ENCODE peak calls at places on chromosomes 2 and 18, in five cellular contexts. One of them, this sample, is unnamed.
A peak's percentile ranks its signal among the peaks of the same experiment; 100 is the strongest.

GRCh38 chr18:63207154-63207790 is 112.3 kb downstream of the BCL2 start:
- DNase-seq in GM12864: no peak
- DNase-seq in pancreas: no peak
- DNase-seq in neural progenitor cell: no peak
- DNase-seq in GM23338: no peak
- DNase-seq in this sample: no peak

GRCh38 chr2:84757648-84758047 is 123.2 kb downstream of the TRABD2A start:
- DNase-seq in GM12864: no peak
- DNase-seq in pancreas: no peak
- DNase-seq in neural progenitor cell: no peak
- DNase-seq in GM23338: peak; percentile 35
- DNase-seq in this sample: no peak

GRCh38 chr2:204470178-204470620 is 75.1 kb upstream of the PARD3B start:
- DNase-seq in GM12864: no peak
- DNase-seq in pancreas: no peak
- DNase-seq in neural progenitor cell: no peak
- DNase-seq in GM23338: no peak
- DNase-seq in this sample: no peak

GRCh38 chr2:131105950-131106801 is 1.0 kb downstream of the PLEKHB2 start:
- DNase-seq in GM12864: no peak
- DNase-seq in pancreas: no peak
- DNase-seq in neural progenitor cell: peak; percentile 23
- DNase-seq in GM23338: peak; percentile 30
- DNase-seq in this sample: no peak

GRCh38 chr2:164831887-164832286 is 9.7 kb downstream of the COBLL1 start:
- DNase-seq in GM12864: no peak
- DNase-seq in pancreas: no peak
- DNase-seq in neural progenitor cell: no peak
- DNase-seq in GM23338: no peak
- DNase-seq in this sample: no peak

GRCh38 chr2:65204461-65205230 is 23.0 kb upstream of the ACTR2 start:
- DNase-seq in GM12864: no peak
- DNase-seq in pancreas: no peak
- DNase-seq in neural progenitor cell: no peak
- DNase-seq in GM23338: no peak
- DNase-seq in this sample: no peak

GRCh38 chr2:133977385-133977784 is 276.5 kb upstream of the MGAT5 start:
- DNase-seq in GM12864: no peak
- DNase-seq in pancreas: no peak
- DNase-seq in neural progenitor cell: no peak
- DNase-seq in GM23338: no peak
- DNase-seq in this sample: no peak

GRCh38 chr18:68791801-68792200 is 6.1 kb upstream of the CCDC102B start:
- DNase-seq in GM12864: no peak
- DNase-seq in pancreas: no peak
- DNase-seq in neural progenitor cell: no peak
- DNase-seq in GM23338: no peak
- DNase-seq in this sample: no peak

GRCh38 chr18:13831864-13832508 is 8.0 kb downstream of the MC5R start:
- DNase-seq in GM12864: no peak
- DNase-seq in pancreas: no peak
- DNase-seq in neural progenitor cell: peak; percentile 35
- DNase-seq in GM23338: peak; percentile 72
- DNase-seq in this sample: no peak

GRCh38 chr2:128232965-128233789 is 85.5 kb downstream of the HS6ST1 start:
- DNase-seq in GM12864: peak; percentile 39
- DNase-seq in pancreas: peak; percentile 96
- DNase-seq in neural progenitor cell: peak; percentile 92
- DNase-seq in GM23338: peak; percentile 94
- DNase-seq in this sample: peak; percentile 83

GRCh38 chr18:12839526-12840196 is 44.4 kb downstream of the PTPN2 start:
- DNase-seq in GM12864: peak; percentile 68
- DNase-seq in pancreas: no peak
- DNase-seq in neural progenitor cell: no peak
- DNase-seq in GM23338: no peak
- DNase-seq in this sample: no peak

GRCh38 chr2:34105015-34105767 is 506.1 kb upstream of the FAM98A start:
- DNase-seq in GM12864: no peak
- DNase-seq in pancreas: no peak
- DNase-seq in neural progenitor cell: no peak
- DNase-seq in GM23338: no peak
- DNase-seq in this sample: no peak

GRCh38 chr2:8441371-8441770 is 240.5 kb upstream of the ID2 start:
- DNase-seq in GM12864: no peak
- DNase-seq in pancreas: no peak
- DNase-seq in neural progenitor cell: no peak
- DNase-seq in GM23338: no peak
- DNase-seq in this sample: no peak

GRCh38 chr18:45837283-45838070 is 12.0 kb downstream of the SIGLEC15 start:
- DNase-seq in GM12864: no peak
- DNase-seq in pancreas: no peak
- DNase-seq in neural progenitor cell: peak; percentile 88
- DNase-seq in GM23338: peak; percentile 89
- DNase-seq in this sample: peak; percentile 53

GRCh38 chr2:222982010-222982908 is 69.7 kb upstream of the KCNE4 start:
- DNase-seq in GM12864: no peak
- DNase-seq in pancreas: no peak
- DNase-seq in neural progenitor cell: peak; percentile 55
- DNase-seq in GM23338: peak; percentile 42
- DNase-seq in this sample: no peak

GRCh38 chr2:103739216-103739615 is 977.4 kb downstream of the TMEM182 start:
- DNase-seq in GM12864: no peak
- DNase-seq in pancreas: no peak
- DNase-seq in neural progenitor cell: no peak
- DNase-seq in GM23338: no peak
- DNase-seq in this sample: no peak

GRCh38 chr2:150644298-150645067 is 157.0 kb upstream of the RND3 start:
- DNase-seq in GM12864: no peak
- DNase-seq in pancreas: no peak
- DNase-seq in neural progenitor cell: no peak
- DNase-seq in GM23338: no peak
- DNase-seq in this sample: no peak

GRCh38 chr2:181776336-181776735 is 96.0 kb upstream of the NEUROD1 start:
- DNase-seq in GM12864: no peak
- DNase-seq in pancreas: no peak
- DNase-seq in neural progenitor cell: no peak
- DNase-seq in GM23338: no peak
- DNase-seq in this sample: no peak

GRCh38 chr2:233929352-233929843 is 12.2 kb downstream of the TRPM8 start:
- DNase-seq in GM12864: no peak
- DNase-seq in pancreas: no peak
- DNase-seq in neural progenitor cell: no peak
- DNase-seq in GM23338: peak; percentile 57
- DNase-seq in this sample: no peak

GRCh38 chr2:233926806-233927205 is 9.6 kb downstream of the TRPM8 start:
- DNase-seq in GM12864: no peak
- DNase-seq in pancreas: no peak
- DNase-seq in neural progenitor cell: no peak
- DNase-seq in GM23338: no peak
- DNase-seq in this sample: no peak

GRCh38 chr2:233934524-233934923 is 17.4 kb downstream of the TRPM8 start:
- DNase-seq in GM12864: no peak
- DNase-seq in pancreas: no peak
- DNase-seq in neural progenitor cell: no peak
- DNase-seq in GM23338: no peak
- DNase-seq in this sample: no peak

GRCh38 chr2:233925402-233925801 is 8.2 kb downstream of the TRPM8 start:
- DNase-seq in GM12864: no peak
- DNase-seq in pancreas: no peak
- DNase-seq in neural progenitor cell: no peak
- DNase-seq in GM23338: no peak
- DNase-seq in this sample: no peak

DNA sequence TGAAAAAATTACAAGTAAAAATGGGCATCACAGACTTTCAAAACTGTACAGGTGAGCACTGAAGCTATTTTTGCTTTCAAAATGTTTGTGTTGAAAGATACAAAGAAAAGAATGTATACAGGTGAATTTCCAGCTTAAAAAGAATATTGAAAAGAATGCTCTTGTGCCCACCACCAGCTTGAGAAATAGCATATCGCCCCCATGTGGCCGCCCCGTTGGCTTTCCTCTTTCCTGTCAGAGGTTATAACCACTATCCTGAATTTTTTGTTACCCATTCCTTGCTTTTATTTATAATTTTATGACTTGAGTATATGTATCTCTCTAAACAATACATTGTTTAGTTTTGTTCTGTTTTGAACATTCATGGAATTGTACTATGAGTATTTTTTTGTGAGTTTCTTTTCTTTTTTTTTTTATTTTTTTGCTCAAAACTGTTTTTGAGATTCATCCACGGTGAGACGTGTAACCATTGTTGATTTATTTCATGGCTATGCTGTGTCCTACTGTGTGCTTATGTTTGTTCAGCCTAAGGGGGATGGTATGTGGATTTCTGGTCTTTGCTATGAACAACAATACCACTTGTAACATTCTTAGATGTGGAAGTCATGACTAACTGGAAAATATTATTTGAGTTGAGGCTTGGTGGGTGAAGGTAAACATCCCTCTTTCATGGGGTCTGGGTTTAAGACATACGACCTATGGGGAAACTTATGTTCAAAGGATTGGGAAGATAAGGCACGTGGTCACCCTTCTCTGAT is 11.6 kb downstream of the TRPM8 start:
- DNase-seq in GM12864: no peak
- DNase-seq in pancreas: no peak
- DNase-seq in neural progenitor cell: peak; percentile 70
- DNase-seq in GM23338: peak; percentile 76
- DNase-seq in this sample: peak; percentile 43
- TF ChIP-seq CTCF in GM12864: peak; percentile 42
- TF ChIP-seq CTCF in pancreas: peak; percentile 13
- TF ChIP-seq CTCF in neural progenitor cell: peak; percentile 87
- TF ChIP-seq CTCF in GM23338: peak; percentile 87
- TF ChIP-seq CTCF in this sample: peak; percentile 73

GRCh38 chr2:173752152-173752551 is 213.0 kb downstream of the SP3 start:
- DNase-seq in GM12864: no peak
- DNase-seq in pancreas: no peak
- DNase-seq in neural progenitor cell: no peak
- DNase-seq in GM23338: no peak
- DNase-seq in this sample: no peak

GRCh38 chr2:173749315-173749714 is 215.9 kb downstream of the SP3 start:
- DNase-seq in GM12864: no peak
- DNase-seq in pancreas: no peak
- DNase-seq in neural progenitor cell: peak; percentile 29
- DNase-seq in GM23338: no peak
- DNase-seq in this sample: no peak

GRCh38 chr2:173750831-173751230 is 214.3 kb downstream of the SP3 start:
- DNase-seq in GM12864: no peak
- DNase-seq in pancreas: no peak
- DNase-seq in neural progenitor cell: no peak
- DNase-seq in GM23338: no peak
- DNase-seq in this sample: no peak

GRCh38 chr2:173751245-173751975 is 213.8 kb downstream of the SP3 start:
- DNase-seq in GM12864: no peak
- DNase-seq in pancreas: no peak
- DNase-seq in neural progenitor cell: peak; percentile 51
- DNase-seq in GM23338: peak; percentile 64
- DNase-seq in this sample: no peak

GRCh38 chr2:173750332-173750731 is 214.8 kb downstream of the SP3 start:
- DNase-seq in GM12864: no peak
- DNase-seq in pancreas: no peak
- DNase-seq in neural progenitor cell: peak; percentile 78
- DNase-seq in GM23338: peak; percentile 82
- DNase-seq in this sample: no peak
- TF ChIP-seq CTCF in GM12864: no peak
- TF ChIP-seq CTCF in pancreas: no peak
- TF ChIP-seq CTCF in neural progenitor cell: peak; percentile 16
- TF ChIP-seq CTCF in GM23338: no peak
- TF ChIP-seq CTCF in this sample: no peak

GRCh38 chr2:102301867-102302362 is 9.4 kb upstream of the IL1RL1 start:
- DNase-seq in GM12864: peak; percentile 33
- DNase-seq in pancreas: no peak
- DNase-seq in neural progenitor cell: peak; percentile 80
- DNase-seq in GM23338: peak; percentile 86
- DNase-seq in this sample: peak; percentile 5
- TF ChIP-seq CTCF in GM12864: peak; percentile 69
- TF ChIP-seq CTCF in pancreas: no peak
- TF ChIP-seq CTCF in neural progenitor cell: peak; percentile 63
- TF ChIP-seq CTCF in GM23338: peak; percentile 61
- TF ChIP-seq CTCF in this sample: peak; percentile 35

DNA sequence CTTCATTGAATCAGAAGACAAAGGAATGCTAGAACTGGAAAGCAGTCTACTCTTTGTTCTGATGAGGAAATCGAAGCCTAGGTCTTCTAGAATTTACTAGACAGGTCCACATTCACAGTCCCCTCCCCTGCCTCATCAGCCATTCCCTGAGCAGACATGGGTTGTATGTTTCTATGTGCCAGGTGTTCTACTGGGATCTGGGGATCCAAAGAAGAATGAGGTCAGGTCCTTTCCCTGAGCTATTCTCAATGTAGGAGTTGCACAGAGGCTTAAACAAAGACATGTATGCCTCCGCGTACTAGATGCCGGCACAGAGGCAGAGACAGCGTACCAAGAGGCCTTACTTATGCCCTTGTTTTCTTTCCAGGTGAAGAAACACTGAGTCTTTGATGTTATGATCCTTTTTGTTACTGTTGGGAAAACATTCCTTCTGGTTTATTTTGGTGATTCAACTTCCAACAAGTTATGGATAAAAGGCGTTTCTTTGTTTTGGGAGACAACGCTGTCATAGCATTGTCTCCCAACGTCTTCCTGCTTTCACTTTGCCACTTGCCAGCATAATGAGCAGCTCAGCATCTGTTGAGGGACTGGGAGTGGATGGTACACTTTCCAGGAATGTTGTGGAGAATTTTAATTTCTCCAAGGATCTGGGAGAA is 174.4 kb downstream of the ALPK2 start:
- DNase-seq in GM12864: no peak
- DNase-seq in pancreas: no peak
- DNase-seq in neural progenitor cell: no peak
- DNase-seq in GM23338: no peak
- DNase-seq in this sample: no peak
- TF ChIP-seq CTCF in GM12864: no peak
- TF ChIP-seq CTCF in pancreas: no peak
- TF ChIP-seq CTCF in neural progenitor cell: no peak
- TF ChIP-seq CTCF in GM23338: no peak
- TF ChIP-seq CTCF in this sample: no peak

DNA sequence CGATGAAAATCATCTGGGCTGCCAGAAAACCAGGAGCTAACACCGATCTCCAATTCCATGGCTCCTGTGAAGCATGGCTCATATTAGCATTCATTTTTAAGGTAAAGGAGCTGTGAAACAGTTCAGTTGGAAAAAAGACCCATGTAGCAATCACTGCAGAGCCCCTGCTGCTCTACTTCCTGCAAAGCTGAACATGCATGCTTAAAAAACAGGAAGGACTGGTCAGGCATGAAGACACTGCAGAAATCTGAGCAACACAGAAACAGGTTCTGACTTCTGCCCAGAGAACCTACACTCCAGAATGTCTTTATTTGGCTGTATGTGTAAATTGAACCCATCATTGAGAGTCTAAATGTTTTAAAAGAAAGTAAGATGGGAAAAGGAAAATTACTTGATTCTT is 950.6 kb downstream of the DCDC2C start:
- DNase-seq in GM12864: no peak
- DNase-seq in pancreas: no peak
- DNase-seq in neural progenitor cell: no peak
- DNase-seq in GM23338: no peak
- DNase-seq in this sample: no peak
- TF ChIP-seq CTCF in GM12864: no peak
- TF ChIP-seq CTCF in pancreas: no peak
- TF ChIP-seq CTCF in neural progenitor cell: no peak
- TF ChIP-seq CTCF in GM23338: no peak
- TF ChIP-seq CTCF in this sample: no peak

GRCh38 chr18:25351773-25352628 is at the start of gene ZNF521:
- DNase-seq in GM12864: no peak
- DNase-seq in pancreas: peak; percentile 72
- DNase-seq in neural progenitor cell: peak; percentile 96
- DNase-seq in GM23338: peak; percentile 88
- DNase-seq in this sample: peak; percentile 79
- TF ChIP-seq CTCF in GM12864: peak; percentile 10
- TF ChIP-seq CTCF in pancreas: no peak
- TF ChIP-seq CTCF in neural progenitor cell: peak; percentile 37
- TF ChIP-seq CTCF in GM23338: no peak
- TF ChIP-seq CTCF in this sample: peak; percentile 48

This sample was measured in neural crest cell.